ENCODE peak calls at places on chromosomes 2 and 18, in four cellular contexts. U is sigmoid colon, K is psoas muscle, P is heart right ventricle. R is an unnamed sample.
A peak's percentile ranks its signal among the peaks of the same experiment; 100 is the strongest.

GRCh38 chr2:216548901-216549321 is 50.3 kb downstream of the RPL37A start:
- DNase-seq in U (peak; percentile 70), K (no peak), P (peak; percentile 68), R (no peak)

GRCh38 chr2:160367887-160368286 is 125.7 kb downstream of the RBMS1 start:
- DNase-seq in U (no peak), K (no peak), P (no peak), R (no peak)

GRCh38 chr2:223416826-223417610 is 185.1 kb downstream of the SCG2 start:
- DNase-seq in U (no peak), K (no peak), P (no peak), R (no peak)

GRCh38 chr18:40048886-40049650 is 1906.0 kb upstream of the PIK3C3 start:
- DNase-seq in U (no peak), K (no peak), P (no peak), R (no peak)

GRCh38 chr2:1567556-1568344 is 154.5 kb downstream of the TPO start:
- DNase-seq in U (no peak), K (no peak), P (no peak), R (peak; percentile 56)

GRCh38 chr2:68569604-68570003 is 73.8 kb upstream of the PROKR1 start:
- DNase-seq in U (no peak), K (no peak), P (no peak), R (no peak)

GRCh38 chr2:63842149-63843061 is 709 bp downstream of the UGP2 start:
- DNase-seq in U (peak; percentile 80), K (peak; percentile 76), P (peak; percentile 34), R (peak; percentile 39)

GRCh38 chr2:1727101-1727771 is 17.1 kb downstream of the PXDN start:
- DNase-seq in U (peak; percentile 67), K (no peak), P (peak; percentile 24), R (no peak)

GRCh38 chr2:29113891-29114321 is 1.3 kb upstream of the CLIP4 start:
- DNase-seq in U (peak; percentile 77), K (peak; percentile 66), P (peak; percentile 32), R (peak; percentile 89)

GRCh38 chr2:165083326-165083725 is 120.5 kb downstream of the SCN3A start:
- DNase-seq in U (no peak), K (no peak), P (no peak), R (no peak)

GRCh38 chr2:47050021-47050760 is 104.9 kb downstream of the STPG4 start:
- DNase-seq in U (no peak), K (no peak), P (no peak), R (peak; percentile 43)
- H3K4me3 ChIP-seq in U (no peak overlapping the region), K (peak overlapping the region; percentile 2), P (no peak overlapping the region), R (no peak overlapping the region)

GRCh38 chr2:183025993-183026392 is 12.3 kb downstream of the NCKAP1 start:
- DNase-seq in U (no peak), K (no peak), P (no peak), R (no peak)

GRCh38 chr2:183027443-183027842 is 10.8 kb downstream of the NCKAP1 start:
- DNase-seq in U (no peak), K (no peak), P (no peak), R (no peak)

GRCh38 chr2:183022711-183023110 is 15.5 kb downstream of the NCKAP1 start:
- DNase-seq in U (no peak), K (no peak), P (no peak), R (no peak)

GRCh38 chr2:183026424-183026823 is 11.8 kb downstream of the NCKAP1 start:
- DNase-seq in U (no peak), K (no peak), P (no peak), R (no peak)

DNA sequence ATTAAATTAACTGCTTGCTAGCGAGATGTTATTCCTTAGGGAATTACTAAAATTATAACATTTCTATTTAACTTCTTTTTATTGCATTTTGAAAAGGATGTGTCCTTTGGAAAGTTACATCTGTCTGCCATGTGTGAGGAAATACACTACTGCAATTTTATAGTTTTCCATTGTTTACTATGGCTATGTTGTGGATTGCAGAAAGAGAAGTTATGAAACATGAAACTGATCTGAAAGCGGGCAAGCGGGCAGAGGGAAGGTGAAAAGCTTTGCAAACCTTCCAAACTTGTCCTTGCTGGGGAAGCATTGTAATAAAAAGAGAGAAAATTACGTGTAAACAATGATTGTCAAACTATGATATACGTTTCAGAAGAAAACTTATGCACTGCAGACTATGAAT is 13.6 kb downstream of the NCKAP1 start:
- DNase-seq in U (no peak), K (no peak), P (no peak), R (no peak)
- H3K27ac ChIP-seq in U (no peak overlapping the region), K (no peak overlapping the region), P (peak overlapping the region; percentile 29), R (no peak overlapping the region)

DNA sequence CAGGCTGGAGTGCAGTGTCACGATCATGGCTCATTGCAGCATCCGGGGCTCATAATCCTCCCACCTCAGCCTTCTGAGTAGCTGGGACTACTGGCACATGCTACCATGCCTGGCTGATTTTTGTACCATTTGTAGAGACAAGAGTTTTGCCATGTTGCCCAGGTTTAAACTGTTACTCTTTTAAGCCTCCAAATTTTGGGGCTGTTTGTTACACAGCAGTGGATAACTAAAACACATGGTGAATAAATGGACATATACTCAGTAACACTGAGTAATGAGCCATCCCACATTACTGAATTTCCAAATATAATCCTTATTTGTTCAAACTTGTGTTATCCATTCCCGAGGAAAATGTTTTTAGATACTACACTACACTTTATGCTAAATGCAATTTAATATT is 9.8 kb downstream of the ADCY3 start:
- DNase-seq in U (no peak), K (no peak), P (no peak), R (peak; percentile 6)
- H3K36me3 ChIP-seq in U (no peaks in the 10 kb centered on the region), K (no peaks in the 10 kb centered on the region), P (no peaks in the 10 kb centered on the region), R (no peaks in the 10 kb centered on the region)

GRCh38 chr2:233358864-233359386 is 4.6 kb downstream of the DGKD start:
- DNase-seq in U (no peak), K (no peak), P (no peak), R (no peak)

GRCh38 chr2:233355916-233356315 is 1.6 kb downstream of the DGKD start:
- DNase-seq in U (no peak), K (no peak), P (no peak), R (no peak)

GRCh38 chr2:233359823-233360222 is 5.5 kb downstream of the DGKD start:
- DNase-seq in U (no peak), K (no peak), P (no peak), R (no peak)

GRCh38 chr2:233356546-233357308 is 2.4 kb downstream of the DGKD start:
- DNase-seq in U (no peak), K (no peak), P (no peak), R (no peak)

DNA sequence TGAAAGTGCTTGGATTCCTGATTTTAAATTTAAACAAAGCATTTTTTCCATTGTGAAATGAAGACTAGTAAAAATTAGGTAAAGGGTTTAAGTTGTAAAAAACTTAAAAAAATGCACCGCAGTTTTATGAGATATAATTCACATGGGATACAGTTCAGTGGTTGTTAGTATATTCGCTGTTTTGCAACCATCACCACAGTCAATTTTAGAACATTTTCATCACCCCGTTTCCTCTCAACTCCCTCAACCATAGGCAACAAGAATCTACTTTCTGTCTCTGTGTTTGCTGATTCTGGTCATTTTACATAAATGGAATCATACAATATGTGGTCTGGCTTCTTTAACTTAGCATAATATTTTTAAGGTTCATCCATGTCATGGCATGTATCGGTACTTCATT is 4.0 kb downstream of the DGKD start:
- DNase-seq in U (no peak), K (no peak), P (no peak), R (no peak)
- H3K4me3 ChIP-seq in U (no peak overlapping the region), K (no peak overlapping the region), P (no peak overlapping the region), R (peak overlapping the region; percentile 1)

GRCh38 chr18:58230438-58231179 is 186.6 kb downstream of the NEDD4L start:
- DNase-seq in U (no peak), K (no peak), P (no peak), R (no peak)

GRCh38 chr18:58232674-58233073 is 188.6 kb downstream of the NEDD4L start:
- DNase-seq in U (no peak), K (no peak), P (no peak), R (no peak)

GRCh38 chr18:58235001-58235436 is 191.0 kb downstream of the NEDD4L start:
- DNase-seq in U (no peak), K (no peak), P (no peak), R (no peak)

GRCh38 chr18:58231930-58232329 is 187.9 kb downstream of the NEDD4L start:
- DNase-seq in U (no peak), K (no peak), P (no peak), R (no peak)

DNA sequence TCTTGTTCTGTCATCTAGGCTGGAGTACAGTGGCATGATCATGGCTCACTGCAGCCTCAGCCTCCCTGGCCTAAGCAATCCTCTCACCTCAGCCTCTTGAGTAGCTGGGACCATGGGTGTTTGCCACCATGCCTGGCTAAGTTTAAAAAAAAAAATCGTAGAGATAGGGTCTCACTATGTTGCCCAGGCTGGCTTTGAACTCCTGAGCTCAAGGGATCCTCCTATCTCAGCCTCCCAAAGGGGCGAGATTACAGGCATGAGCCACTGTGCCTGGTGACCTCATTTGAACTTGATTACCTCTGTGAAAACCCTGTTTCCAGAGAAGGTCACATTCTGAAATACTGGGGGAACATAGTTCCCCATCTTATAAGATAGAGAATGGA is 190.3 kb downstream of the NEDD4L start:
- DNase-seq in U (no peak), K (no peak), P (no peak), R (no peak)
- H3K27ac ChIP-seq in U (peak overlapping the region; percentile 59), K (no peak overlapping the region), P (no peak overlapping the region), R (peak overlapping the region; percentile 61)

DNA sequence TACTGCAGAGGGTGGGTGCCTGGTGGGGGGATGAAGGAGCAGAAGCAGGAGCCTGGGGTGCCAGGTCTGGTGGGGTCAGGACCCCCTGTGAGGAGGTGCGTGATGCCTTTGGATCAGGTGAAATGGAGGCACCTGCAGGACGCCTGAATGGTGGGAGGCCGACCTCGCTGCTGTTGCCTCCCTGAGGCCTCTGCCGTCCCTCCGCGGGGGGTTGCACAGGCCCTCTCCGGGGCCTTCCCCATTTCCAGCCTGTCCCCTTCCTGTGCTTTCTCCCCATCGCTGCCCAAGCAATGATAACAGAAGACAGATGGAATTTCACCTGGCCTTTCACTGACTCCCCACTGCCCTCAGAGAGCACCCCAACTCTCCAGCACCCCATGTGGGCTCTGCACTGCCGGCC is 259.3 kb downstream of the ALPK2 start:
- DNase-seq in U (no peak), K (no peak), P (no peak), R (no peak)
- H3K36me3 ChIP-seq in U (peaks cover 9% of the 10 kb centered on the region), K (peaks cover 99% of the 10 kb centered on the region), P (peaks cover 97% of the 10 kb centered on the region), R (peaks cover 91% of the 10 kb centered on the region)

GRCh38 chr18:501406-501714 is 859 bp upstream of the COLEC12 start:
- DNase-seq in U (no peak), K (no peak), P (no peak), R (no peak)
- H3K4me3 ChIP-seq in U (peak overlapping the region; percentile 63), K (no peak overlapping the region), P (peak overlapping the region; percentile 59), R (peak overlapping the region; percentile 48)

R was measured in left lung.